ENCODE peak calls at places on chromosomes 12 and 14, in five cellular contexts. One of them, this sample, is unnamed.

GRCh38 chr12:119695034-119695433 is 27.1 kb downstream of the PRKAB1 start:
- DNase-seq in mesendoderm: peak
- DNase-seq in neuronal stem cell: no peak
- DNase-seq in PC-3: peak
- DNase-seq in CD4-positive, alpha-beta memory T cell: no peak
- DNase-seq in this sample: no peak

GRCh38 chr12:47984331-47984801 is 19.9 kb downstream of the COL2A1 start:
- DNase-seq in mesendoderm: no peak
- DNase-seq in neuronal stem cell: no peak
- DNase-seq in PC-3: no peak
- DNase-seq in CD4-positive, alpha-beta memory T cell: no peak
- DNase-seq in this sample: no peak

GRCh38 chr14:67719866-67720265 is 18.2 kb downstream of the RDH12 start:
- DNase-seq in mesendoderm: no peak
- DNase-seq in neuronal stem cell: no peak
- DNase-seq in PC-3: no peak
- DNase-seq in CD4-positive, alpha-beta memory T cell: no peak
- DNase-seq in this sample: no peak

GRCh38 chr12:57116580-57117281 is 5.6 kb upstream of the STAT6 start:
- DNase-seq in mesendoderm: no peak
- DNase-seq in neuronal stem cell: no peak
- DNase-seq in PC-3: no peak
- DNase-seq in CD4-positive, alpha-beta memory T cell: no peak
- DNase-seq in this sample: no peak

GRCh38 chr12:14868916-14869315 is 16.7 kb downstream of the MGP start:
- DNase-seq in mesendoderm: no peak
- DNase-seq in neuronal stem cell: no peak
- DNase-seq in PC-3: peak
- DNase-seq in CD4-positive, alpha-beta memory T cell: no peak
- DNase-seq in this sample: no peak

GRCh38 chr12:50985322-50985721 is 33.0 kb downstream of the HIGD1C start:
- DNase-seq in mesendoderm: no peak
- DNase-seq in neuronal stem cell: no peak
- DNase-seq in PC-3: peak
- DNase-seq in CD4-positive, alpha-beta memory T cell: no peak
- DNase-seq in this sample: no peak

GRCh38 chr14:52998376-52999010 is 47.6 kb upstream of the FERMT2 start:
- DNase-seq in mesendoderm: no peak
- DNase-seq in neuronal stem cell: no peak
- DNase-seq in PC-3: peak
- DNase-seq in CD4-positive, alpha-beta memory T cell: no peak
- DNase-seq in this sample: no peak

GRCh38 chr14:89479802-89480201 is 62.8 kb upstream of the FOXN3 start:
- DNase-seq in mesendoderm: no peak
- DNase-seq in neuronal stem cell: no peak
- DNase-seq in PC-3: no peak
- DNase-seq in CD4-positive, alpha-beta memory T cell: no peak
- DNase-seq in this sample: no peak

GRCh38 chr12:52899338-52900035 is 5.4 kb downstream of the KRT8 start:
- DNase-seq in mesendoderm: no peak
- DNase-seq in neuronal stem cell: no peak
- DNase-seq in PC-3: no peak
- DNase-seq in CD4-positive, alpha-beta memory T cell: no peak
- DNase-seq in this sample: no peak

GRCh38 chr12:31729728-31730127 is 907 bp upstream of the AMN1 start:
- DNase-seq in mesendoderm: no peak
- DNase-seq in neuronal stem cell: no peak
- DNase-seq in PC-3: no peak
- DNase-seq in CD4-positive, alpha-beta memory T cell: no peak
- DNase-seq in this sample: no peak

GRCh38 chr14:62592877-62593276 is 452.4 kb downstream of the KCNH5 start:
- DNase-seq in mesendoderm: no peak
- DNase-seq in neuronal stem cell: no peak
- DNase-seq in PC-3: peak
- DNase-seq in CD4-positive, alpha-beta memory T cell: no peak
- DNase-seq in this sample: no peak

GRCh38 chr12:109735825-109736551 is 22.4 kb downstream of the FAM222A start:
- DNase-seq in mesendoderm: no peak
- DNase-seq in neuronal stem cell: no peak
- DNase-seq in PC-3: no peak
- DNase-seq in CD4-positive, alpha-beta memory T cell: no peak
- DNase-seq in this sample: no peak

GRCh38 chr14:91289464-91289863 is 45.0 kb upstream of the GPR68 start:
- DNase-seq in mesendoderm: no peak
- DNase-seq in neuronal stem cell: no peak
- DNase-seq in PC-3: no peak
- DNase-seq in CD4-positive, alpha-beta memory T cell: no peak
- DNase-seq in this sample: no peak

GRCh38 chr14:61668267-61668666 is 27.0 kb upstream of the HIF1A start:
- DNase-seq in mesendoderm: no peak
- DNase-seq in neuronal stem cell: no peak
- DNase-seq in PC-3: peak
- DNase-seq in CD4-positive, alpha-beta memory T cell: no peak
- DNase-seq in this sample: no peak

GRCh38 chr12:27219693-27220056 is 24.4 kb upstream of the STK38L start:
- DNase-seq in mesendoderm: no peak
- DNase-seq in neuronal stem cell: no peak
- DNase-seq in PC-3: no peak
- DNase-seq in CD4-positive, alpha-beta memory T cell: no peak
- DNase-seq in this sample: no peak

GRCh38 chr12:8031872-8032241 is 659 bp upstream of the FOXJ2 start:
- DNase-seq in mesendoderm: no peak
- DNase-seq in neuronal stem cell: no peak
- DNase-seq in PC-3: no peak
- DNase-seq in CD4-positive, alpha-beta memory T cell: no peak
- DNase-seq in this sample: no peak

GRCh38 chr12:117236456-117237001 is 46.3 kb upstream of the FBXO21 start:
- DNase-seq in mesendoderm: peak
- DNase-seq in neuronal stem cell: peak
- DNase-seq in PC-3: peak
- DNase-seq in CD4-positive, alpha-beta memory T cell: peak
- DNase-seq in this sample: peak

GRCh38 chr12:49188205-49188915 is 520 bp downstream of the TUBA1A start:
- DNase-seq in mesendoderm: peak
- DNase-seq in neuronal stem cell: no peak
- DNase-seq in PC-3: peak
- DNase-seq in CD4-positive, alpha-beta memory T cell: peak
- DNase-seq in this sample: peak

GRCh38 chr12:129659927-129660326 is 243.9 kb downstream of the TMEM132D start:
- DNase-seq in mesendoderm: no peak
- DNase-seq in neuronal stem cell: no peak
- DNase-seq in PC-3: no peak
- DNase-seq in CD4-positive, alpha-beta memory T cell: no peak
- DNase-seq in this sample: no peak

GRCh38 chr12:49843411-49843810 is 505 bp upstream of the BCDIN3D start:
- DNase-seq in mesendoderm: no peak
- DNase-seq in neuronal stem cell: no peak
- DNase-seq in PC-3: no peak
- DNase-seq in CD4-positive, alpha-beta memory T cell: no peak
- DNase-seq in this sample: no peak

GRCh38 chr12:107514887-107515445 is 170.6 kb upstream of the PWP1 start:
- DNase-seq in mesendoderm: no peak
- DNase-seq in neuronal stem cell: no peak
- DNase-seq in PC-3: peak
- DNase-seq in CD4-positive, alpha-beta memory T cell: no peak
- DNase-seq in this sample: no peak

GRCh38 chr12:81992461-81992860 is 233.3 kb upstream of the PPFIA2 start:
- DNase-seq in mesendoderm: peak
- DNase-seq in neuronal stem cell: peak
- DNase-seq in PC-3: no peak
- DNase-seq in CD4-positive, alpha-beta memory T cell: peak
- DNase-seq in this sample: no peak

GRCh38 chr14:25134184-25134583 is 84.2 kb upstream of the STXBP6 start:
- DNase-seq in mesendoderm: no peak
- DNase-seq in neuronal stem cell: no peak
- DNase-seq in PC-3: no peak
- DNase-seq in CD4-positive, alpha-beta memory T cell: no peak
- DNase-seq in this sample: no peak

GRCh38 chr12:57738661-57739237 is at the start of gene AGAP2:
- DNase-seq in mesendoderm: peak
- DNase-seq in neuronal stem cell: no peak
- DNase-seq in PC-3: no peak
- DNase-seq in CD4-positive, alpha-beta memory T cell: no peak
- DNase-seq in this sample: no peak

GRCh38 chr14:90960818-90961217 is 99.6 kb downstream of the RPS6KA5 start:
- DNase-seq in mesendoderm: no peak
- DNase-seq in neuronal stem cell: no peak
- DNase-seq in PC-3: no peak
- DNase-seq in CD4-positive, alpha-beta memory T cell: no peak
- DNase-seq in this sample: no peak

GRCh38 chr12:93366427-93366826 is 11.3 kb upstream of the NUDT4 start:
- DNase-seq in mesendoderm: no peak
- DNase-seq in neuronal stem cell: no peak
- DNase-seq in PC-3: no peak
- DNase-seq in CD4-positive, alpha-beta memory T cell: no peak
- DNase-seq in this sample: no peak

GRCh38 chr12:56288705-56289387 is 11.3 kb downstream of the CS start:
- DNase-seq in mesendoderm: no peak
- DNase-seq in neuronal stem cell: no peak
- DNase-seq in PC-3: no peak
- DNase-seq in CD4-positive, alpha-beta memory T cell: no peak
- DNase-seq in this sample: no peak

GRCh38 chr12:127272864-127273263 is 994.1 kb upstream of the TMEM132C start:
- DNase-seq in mesendoderm: no peak
- DNase-seq in neuronal stem cell: no peak
- DNase-seq in PC-3: peak
- DNase-seq in CD4-positive, alpha-beta memory T cell: no peak
- DNase-seq in this sample: peak
- H3K27ac ChIP-seq in mesendoderm: no peak
- H3K27ac ChIP-seq in neuronal stem cell: no peak
- H3K27ac ChIP-seq in PC-3: peak
- H3K27ac ChIP-seq in CD4-positive, alpha-beta memory T cell: no peak
- H3K27ac ChIP-seq in this sample: peak

GRCh38 chr12:10965511-10965910 is 21.2 kb downstream of the TAS2R50 start:
- DNase-seq in mesendoderm: no peak
- DNase-seq in neuronal stem cell: no peak
- DNase-seq in PC-3: no peak
- DNase-seq in CD4-positive, alpha-beta memory T cell: no peak
- DNase-seq in this sample: no peak

GRCh38 chr12:10966314-10966713 is 20.4 kb downstream of the TAS2R50 start:
- DNase-seq in mesendoderm: no peak
- DNase-seq in neuronal stem cell: no peak
- DNase-seq in PC-3: no peak
- DNase-seq in CD4-positive, alpha-beta memory T cell: no peak
- DNase-seq in this sample: no peak

GRCh38 chr12:10968765-10969456 is 17.8 kb downstream of the TAS2R50 start:
- DNase-seq in mesendoderm: no peak
- DNase-seq in neuronal stem cell: no peak
- DNase-seq in PC-3: no peak
- DNase-seq in CD4-positive, alpha-beta memory T cell: no peak
- DNase-seq in this sample: no peak

GRCh38 chr12:10967409-10967808 is 19.3 kb downstream of the TAS2R50 start:
- DNase-seq in mesendoderm: no peak
- DNase-seq in neuronal stem cell: no peak
- DNase-seq in PC-3: no peak
- DNase-seq in CD4-positive, alpha-beta memory T cell: no peak
- DNase-seq in this sample: no peak
- H3K27ac ChIP-seq in mesendoderm: no peak
- H3K27ac ChIP-seq in neuronal stem cell: no peak
- H3K27ac ChIP-seq in PC-3: no peak
- H3K27ac ChIP-seq in CD4-positive, alpha-beta memory T cell: no peak
- H3K27ac ChIP-seq in this sample: peak

GRCh38 chr12:67658486-67658885 is 9.9 kb downstream of the DYRK2 start:
- DNase-seq in mesendoderm: no peak
- DNase-seq in neuronal stem cell: no peak
- DNase-seq in PC-3: no peak
- DNase-seq in CD4-positive, alpha-beta memory T cell: no peak
- DNase-seq in this sample: no peak

GRCh38 chr12:67663121-67663520 is 14.6 kb downstream of the DYRK2 start:
- DNase-seq in mesendoderm: no peak
- DNase-seq in neuronal stem cell: no peak
- DNase-seq in PC-3: no peak
- DNase-seq in CD4-positive, alpha-beta memory T cell: no peak
- DNase-seq in this sample: peak

GRCh38 chr12:67661311-67662011 is 12.9 kb downstream of the DYRK2 start:
- DNase-seq in mesendoderm: peak
- DNase-seq in neuronal stem cell: no peak
- DNase-seq in PC-3: peak
- DNase-seq in CD4-positive, alpha-beta memory T cell: no peak
- DNase-seq in this sample: peak

GRCh38 chr12:67655829-67656614 is 7.5 kb downstream of the DYRK2 start:
- DNase-seq in mesendoderm: peak
- DNase-seq in neuronal stem cell: no peak
- DNase-seq in PC-3: peak
- DNase-seq in CD4-positive, alpha-beta memory T cell: no peak
- DNase-seq in this sample: no peak

DNA sequence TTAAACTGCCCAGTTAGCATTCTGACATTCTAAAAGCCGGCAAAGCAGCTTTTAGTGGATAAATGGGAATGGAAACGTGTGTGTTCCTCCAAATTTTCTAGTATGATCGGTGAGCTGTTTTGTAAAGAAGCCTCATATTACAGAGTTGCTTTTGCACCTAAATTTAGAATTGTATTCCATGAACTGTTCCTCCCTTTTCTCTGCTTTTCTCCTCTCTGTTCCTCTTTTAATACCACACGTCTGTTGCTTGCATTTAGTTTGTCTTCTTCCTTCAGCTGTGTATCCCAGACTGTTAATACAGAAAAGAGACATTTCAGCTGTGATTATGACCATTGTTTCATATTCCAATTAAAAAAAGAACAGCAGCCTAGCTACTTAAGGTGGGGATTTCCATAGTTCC is 10.8 kb downstream of the DYRK2 start:
- DNase-seq in mesendoderm: no peak
- DNase-seq in neuronal stem cell: no peak
- DNase-seq in PC-3: no peak
- DNase-seq in CD4-positive, alpha-beta memory T cell: no peak
- DNase-seq in this sample: no peak
- H3K27ac ChIP-seq in mesendoderm: no peak
- H3K27ac ChIP-seq in neuronal stem cell: no peak
- H3K27ac ChIP-seq in PC-3: no peak
- H3K27ac ChIP-seq in CD4-positive, alpha-beta memory T cell: no peak
- H3K27ac ChIP-seq in this sample: no peak

DNA sequence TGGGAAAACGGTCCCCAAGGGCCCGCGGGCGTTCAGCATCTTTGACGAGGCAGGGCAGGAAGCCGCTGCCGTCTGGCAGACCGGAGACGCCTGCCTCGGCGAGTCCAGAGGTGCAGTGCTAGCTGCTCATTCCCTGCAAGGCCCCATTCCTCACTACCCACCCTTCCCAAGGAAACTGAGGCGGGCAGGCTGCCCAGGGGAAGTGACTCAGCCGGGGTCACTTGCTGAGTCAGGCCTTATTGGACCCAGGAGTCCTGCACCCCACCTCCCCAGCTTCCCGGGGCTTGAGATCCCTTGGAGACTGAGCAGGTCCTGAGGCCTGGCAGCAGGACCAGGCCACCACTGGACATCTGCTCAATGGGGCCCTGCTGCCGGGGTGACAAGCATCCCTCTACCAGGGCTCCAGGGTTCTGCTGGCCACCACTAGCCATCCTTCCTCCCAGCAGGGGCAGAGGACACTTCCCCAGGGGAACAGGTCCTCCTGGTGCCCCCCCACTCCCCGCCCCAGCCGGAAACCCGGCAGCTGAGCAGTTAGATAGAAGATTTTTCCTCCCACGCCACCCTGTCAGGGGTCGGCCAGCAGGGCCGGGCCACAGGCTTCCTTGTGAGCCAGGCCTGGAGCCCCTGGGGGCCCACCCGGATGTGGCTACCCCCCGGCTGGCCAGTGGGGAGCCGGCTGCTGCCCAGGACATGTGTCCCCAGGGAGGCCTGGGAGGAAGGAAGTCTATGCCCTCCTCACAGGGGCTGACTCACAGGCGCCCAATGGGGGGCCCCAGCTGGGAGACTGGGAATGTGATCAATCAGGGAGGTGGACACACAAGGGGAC is 3.9 kb downstream of the SH2B3 start:
- DNase-seq in mesendoderm: peak
- DNase-seq in neuronal stem cell: no peak
- DNase-seq in PC-3: no peak
- DNase-seq in CD4-positive, alpha-beta memory T cell: no peak
- DNase-seq in this sample: peak
- H3K27ac ChIP-seq in mesendoderm: peak
- H3K27ac ChIP-seq in neuronal stem cell: no peak
- H3K27ac ChIP-seq in PC-3: no peak
- H3K27ac ChIP-seq in CD4-positive, alpha-beta memory T cell: peak
- H3K27ac ChIP-seq in this sample: peak

This sample was measured in SJSA1.